ENCODE peak calls at places on chromosomes 11 and 22, in four cellular contexts. One of them, this sample, is unnamed.
A peak's percentile ranks its signal among the peaks of the same experiment; 100 is the strongest.

GRCh38 chr22:40620464-40621046 is 16.0 kb downstream of the MRTFA start:
- DNase-seq in stromal cell of bone marrow: no peak
- DNase-seq in dermis blood vessel endothelial cell: peak; percentile 19
- DNase-seq in activated CD4-positive, alpha-beta T cell treated with anti-CD3 and anti-CD28 coated beads, Interleukin-2, amount 10 ng/mL, durations not matched to agents 24 days and 14 days: no peak
- DNase-seq in this sample: no peak

GRCh38 chr22:42443240-42444059 is 11.2 kb upstream of the NFAM1 start:
- DNase-seq in dermis blood vessel endothelial cell: no peak
- DNase-seq in stromal cell of bone marrow: no peak
- DNase-seq in activated CD4-positive, alpha-beta T cell treated with anti-CD3 and anti-CD28 coated beads, Interleukin-2, amount 10 ng/mL, durations not matched to agents 24 days and 14 days: peak; percentile 61
- DNase-seq in this sample: no peak

GRCh38 chr11:118956847-118957469 is 860 bp downstream of the UPK2 start:
- DNase-seq in dermis blood vessel endothelial cell: no peak
- DNase-seq in activated CD4-positive, alpha-beta T cell treated with anti-CD3 and anti-CD28 coated beads, Interleukin-2, amount 10 ng/mL, durations not matched to agents 24 days and 14 days: no peak
- DNase-seq in stromal cell of bone marrow: no peak
- DNase-seq in this sample: no peak

GRCh38 chr11:565921-566509 is 5.2 kb downstream of the RASSF7 start:
- DNase-seq in dermis blood vessel endothelial cell: no peak
- DNase-seq in activated CD4-positive, alpha-beta T cell treated with anti-CD3 and anti-CD28 coated beads, Interleukin-2, amount 10 ng/mL, durations not matched to agents 24 days and 14 days: no peak
- DNase-seq in stromal cell of bone marrow: no peak
- DNase-seq in this sample: no peak

GRCh38 chr11:69301491-69302401 is 7.8 kb downstream of the MYEOV start:
- DNase-seq in dermis blood vessel endothelial cell: peak; percentile 56
- DNase-seq in stromal cell of bone marrow: no peak
- DNase-seq in activated CD4-positive, alpha-beta T cell treated with anti-CD3 and anti-CD28 coated beads, Interleukin-2, amount 10 ng/mL, durations not matched to agents 24 days and 14 days: no peak
- DNase-seq in this sample: peak; percentile 68

GRCh38 chr22:49659281-49659923 is 168.3 kb downstream of the BRD1 start:
- DNase-seq in stromal cell of bone marrow: no peak
- DNase-seq in dermis blood vessel endothelial cell: no peak
- DNase-seq in activated CD4-positive, alpha-beta T cell treated with anti-CD3 and anti-CD28 coated beads, Interleukin-2, amount 10 ng/mL, durations not matched to agents 24 days and 14 days: no peak
- DNase-seq in this sample: peak; percentile 10

GRCh38 chr11:134098566-134099184 is 29.8 kb downstream of the JAM3 start:
- DNase-seq in stromal cell of bone marrow: no peak
- DNase-seq in dermis blood vessel endothelial cell: peak; percentile 35
- DNase-seq in activated CD4-positive, alpha-beta T cell treated with anti-CD3 and anti-CD28 coated beads, Interleukin-2, amount 10 ng/mL, durations not matched to agents 24 days and 14 days: peak; percentile 58
- DNase-seq in this sample: no peak

GRCh38 chr22:27663812-27664211 is 137.7 kb downstream of the MN1 start:
- DNase-seq in stromal cell of bone marrow: no peak
- DNase-seq in dermis blood vessel endothelial cell: peak; percentile 20
- DNase-seq in activated CD4-positive, alpha-beta T cell treated with anti-CD3 and anti-CD28 coated beads, Interleukin-2, amount 10 ng/mL, durations not matched to agents 24 days and 14 days: no peak
- DNase-seq in this sample: no peak